ENCODE peak calls at places on chromosomes 16 and 17, in four cellular contexts. One of them, this sample, is unnamed.

GRCh38 chr16:85017151-85017550 is 5.8 kb upstream of the ZDHHC7 start:
- DNase-seq in stomach: no peak
- DNase-seq in IMR-90: peak; percentile 39
- DNase-seq in OCI-LY7: no peak
- DNase-seq in this sample: no peak

GRCh38 chr17:61449707-61450640 is 2.2 kb upstream of the TBX4 start:
- DNase-seq in stomach: no peak
- DNase-seq in IMR-90: no peak
- DNase-seq in OCI-LY7: no peak
- DNase-seq in this sample: no peak

GRCh38 chr17:45345246-45345553 is 28.4 kb upstream of the MAP3K14 start:
- DNase-seq in stomach: no peak
- DNase-seq in IMR-90: no peak
- DNase-seq in OCI-LY7: no peak
- DNase-seq in this sample: no peak

GRCh38 chr16:546909-547770 is 13.1 kb upstream of the PRR35 start:
- DNase-seq in stomach: peak; percentile 78
- DNase-seq in IMR-90: peak; percentile 16
- DNase-seq in OCI-LY7: no peak
- DNase-seq in this sample: peak; percentile 84

GRCh38 chr16:17289671-17290070 is 181.1 kb downstream of the XYLT1 start:
- DNase-seq in stomach: no peak
- DNase-seq in IMR-90: no peak
- DNase-seq in OCI-LY7: no peak
- DNase-seq in this sample: no peak

GRCh38 chr16:61277849-61278248 is 758.4 kb downstream of the CDH8 start:
- DNase-seq in stomach: no peak
- DNase-seq in IMR-90: no peak
- DNase-seq in OCI-LY7: no peak
- DNase-seq in this sample: no peak

GRCh38 chr16:21166561-21166961 is 8.1 kb downstream of the LDAF1 start:
- DNase-seq in stomach: no peak
- DNase-seq in IMR-90: peak; percentile 52
- DNase-seq in OCI-LY7: no peak
- DNase-seq in this sample: no peak

GRCh38 chr17:66228887-66229782 is at the start of gene APOH:
- DNase-seq in stomach: no peak
- DNase-seq in IMR-90: no peak
- DNase-seq in OCI-LY7: no peak
- DNase-seq in this sample: no peak

GRCh38 chr16:3074860-3075545 is 9.6 kb downstream of the IL32 start:
- DNase-seq in stomach: peak; percentile 46
- DNase-seq in IMR-90: no peak
- DNase-seq in OCI-LY7: peak; percentile 83
- DNase-seq in this sample: peak; percentile 76

GRCh38 chr17:15507001-15507400 is 39.6 kb upstream of the CDRT4 start:
- DNase-seq in stomach: no peak
- DNase-seq in IMR-90: no peak
- DNase-seq in OCI-LY7: no peak
- DNase-seq in this sample: no peak

GRCh38 chr17:41723801-41724475 is 10.5 kb downstream of the HAP1 start:
- DNase-seq in stomach: no peak
- DNase-seq in IMR-90: no peak
- DNase-seq in OCI-LY7: no peak
- DNase-seq in this sample: no peak

GRCh38 chr16:66904846-66905632 is 13.6 kb downstream of the CDH16 start:
- DNase-seq in stomach: peak; percentile 37
- DNase-seq in IMR-90: peak; percentile 82
- DNase-seq in OCI-LY7: no peak
- DNase-seq in this sample: no peak

GRCh38 chr16:24701521-24701951 is 27.9 kb upstream of the TNRC6A start:
- DNase-seq in stomach: no peak
- DNase-seq in IMR-90: peak; percentile 51
- DNase-seq in OCI-LY7: no peak
- DNase-seq in this sample: no peak

GRCh38 chr16:67883872-67884261 is 818 bp upstream of the NRN1L start:
- DNase-seq in stomach: peak; percentile 76
- DNase-seq in IMR-90: peak; percentile 26
- DNase-seq in OCI-LY7: peak; percentile 62
- DNase-seq in this sample: peak; percentile 64

GRCh38 chr17:16415031-16415924 is at the start of gene TRPV2:
- DNase-seq in stomach: peak; percentile 60
- DNase-seq in IMR-90: no peak
- DNase-seq in OCI-LY7: peak; percentile 80
- DNase-seq in this sample: peak; percentile 67

GRCh38 chr17:80147035-80147939 is at the start of gene EIF4A3:
- DNase-seq in stomach: peak; percentile 98
- DNase-seq in IMR-90: peak; percentile 99
- DNase-seq in OCI-LY7: peak; percentile 100
- DNase-seq in this sample: peak; percentile 100

DNA sequence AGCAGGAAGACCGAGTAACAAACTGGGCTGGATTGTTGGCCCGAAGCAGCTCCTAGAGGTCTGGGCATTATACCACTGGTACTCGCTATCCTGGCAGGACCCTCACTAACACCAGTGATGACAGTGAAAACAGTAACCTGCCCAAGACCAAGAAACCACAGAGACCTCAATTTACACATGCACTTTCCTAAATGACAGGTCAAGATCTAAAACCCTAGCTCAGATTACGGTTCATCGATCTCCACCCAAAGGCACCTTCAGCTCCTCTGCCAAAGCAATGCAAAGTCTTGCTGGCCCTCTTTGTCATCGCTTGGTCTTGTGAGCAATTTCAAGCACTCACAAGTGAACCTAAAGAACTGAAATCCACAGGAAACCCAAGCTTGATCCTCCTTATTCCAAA is 1.5 kb downstream of the PIP4K2B start:
- DNase-seq in stomach: no peak
- DNase-seq in IMR-90: peak; percentile 18
- DNase-seq in OCI-LY7: no peak
- DNase-seq in this sample: no peak
- H3K4me3 ChIP-seq in stomach: peak overlapping the region; percentile 97
- H3K4me3 ChIP-seq in IMR-90: peak overlapping the region; percentile 61
- H3K4me3 ChIP-seq in OCI-LY7: peak overlapping the region; percentile 97
- H3K4me3 ChIP-seq in this sample: peak overlapping the region; percentile 87

GRCh38 chr17:31692632-31693031 is 166.4 kb downstream of the COPRS start:
- DNase-seq in stomach: no peak
- DNase-seq in IMR-90: no peak
- DNase-seq in OCI-LY7: no peak
- DNase-seq in this sample: no peak
- H3K36me3 ChIP-seq in stomach: no peaks in the 10 kb centered on the region
- H3K36me3 ChIP-seq in IMR-90: no peaks in the 10 kb centered on the region
- H3K36me3 ChIP-seq in OCI-LY7: no peaks in the 10 kb centered on the region
- H3K36me3 ChIP-seq in this sample: no peaks in the 10 kb centered on the region

DNA sequence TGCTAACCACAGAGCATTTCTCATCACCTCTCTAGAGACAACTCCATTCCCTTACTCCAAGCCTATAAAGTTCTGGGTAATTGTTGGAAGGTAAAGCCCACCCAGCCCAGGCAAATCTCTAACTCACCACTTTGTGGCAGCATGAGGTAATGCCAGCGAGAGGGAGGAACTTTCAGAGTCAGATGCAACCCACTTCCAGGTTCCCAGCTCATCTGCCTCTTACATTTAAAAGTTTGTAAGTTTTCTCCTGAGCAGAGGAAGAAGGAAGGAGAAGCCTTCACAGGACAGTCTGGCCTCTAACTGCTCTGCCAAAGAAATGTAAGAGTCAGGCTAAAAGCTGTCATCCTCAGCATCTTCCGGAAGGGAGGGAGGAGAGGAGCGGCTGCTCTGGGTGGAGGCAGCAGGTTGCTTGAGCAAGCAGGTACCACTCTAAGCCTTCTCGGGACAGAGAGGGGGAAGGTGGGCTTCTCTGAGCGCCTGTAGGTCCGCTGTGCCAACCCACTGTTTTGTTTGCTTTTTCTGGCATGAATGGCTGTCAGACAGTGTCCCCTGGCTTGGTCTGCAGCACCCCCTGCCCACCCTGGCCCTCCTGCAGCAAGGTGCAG is 1.0 kb downstream of the ZNF319 start:
- DNase-seq in stomach: no peak
- DNase-seq in IMR-90: peak; percentile 33
- DNase-seq in OCI-LY7: peak; percentile 62
- DNase-seq in this sample: no peak
- TF ChIP-seq CTCF in stomach: no peak
- TF ChIP-seq CTCF in IMR-90: peak; percentile 15
- TF ChIP-seq CTCF in OCI-LY7: peak; percentile 65
- TF ChIP-seq CTCF in this sample: no peak

GRCh38 chr16:89334461-89334860 is 117.0 kb downstream of the ZNF778 start:
- DNase-seq in stomach: no peak
- DNase-seq in IMR-90: no peak
- DNase-seq in OCI-LY7: no peak
- DNase-seq in this sample: no peak
- H3K4me3 ChIP-seq in stomach: no peak overlapping the region
- H3K4me3 ChIP-seq in IMR-90: no peak overlapping the region
- H3K4me3 ChIP-seq in OCI-LY7: no peak overlapping the region
- H3K4me3 ChIP-seq in this sample: no peak overlapping the region

DNA sequence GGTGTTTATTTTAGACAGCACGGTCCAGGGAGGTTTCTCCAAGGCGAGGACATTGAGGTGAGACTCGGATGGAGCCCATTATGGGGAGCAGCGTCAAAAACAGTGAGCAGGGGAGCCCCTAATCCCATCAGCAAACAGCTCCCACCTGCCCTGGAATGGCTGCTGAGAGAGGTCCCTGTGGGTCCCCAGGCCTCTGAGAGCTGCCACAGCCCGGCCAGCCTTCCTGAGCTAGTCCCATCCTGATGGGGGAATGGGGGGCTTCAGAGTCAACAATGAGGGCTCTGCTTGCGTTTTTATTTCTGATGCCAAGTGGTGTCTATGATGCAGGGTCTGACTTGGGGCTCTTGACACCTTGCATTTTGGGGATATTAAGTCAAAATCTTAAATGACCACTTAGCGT is 128.4 kb downstream of the GSG1L start:
- DNase-seq in stomach: no peak
- DNase-seq in IMR-90: no peak
- DNase-seq in OCI-LY7: no peak
- DNase-seq in this sample: no peak
- H3K36me3 ChIP-seq in stomach: no peaks in the 10 kb centered on the region
- H3K36me3 ChIP-seq in IMR-90: no peaks in the 10 kb centered on the region
- H3K36me3 ChIP-seq in OCI-LY7: no peaks in the 10 kb centered on the region
- H3K36me3 ChIP-seq in this sample: no peaks in the 10 kb centered on the region

GRCh38 chr17:8124350-8125195 is 667 bp upstream of the HES7 start:
- DNase-seq in stomach: no peak
- DNase-seq in IMR-90: peak; percentile 36
- DNase-seq in OCI-LY7: peak; percentile 32
- DNase-seq in this sample: no peak
- TF ChIP-seq CTCF in stomach: no peak
- TF ChIP-seq CTCF in IMR-90: no peak
- TF ChIP-seq CTCF in OCI-LY7: no peak
- TF ChIP-seq CTCF in this sample: no peak

GRCh38 chr16:73215482-73216377 is 167.8 kb upstream of the ZFHX3 start:
- DNase-seq in stomach: no peak
- DNase-seq in IMR-90: peak; percentile 83
- DNase-seq in OCI-LY7: no peak
- DNase-seq in this sample: no peak
- H3K4me3 ChIP-seq in stomach: no peak overlapping the region
- H3K4me3 ChIP-seq in IMR-90: no peak overlapping the region
- H3K4me3 ChIP-seq in OCI-LY7: no peak overlapping the region
- H3K4me3 ChIP-seq in this sample: no peak overlapping the region

GRCh38 chr16:54632821-54633220 is 297.8 kb upstream of the IRX5 start:
- DNase-seq in stomach: no peak
- DNase-seq in IMR-90: no peak
- DNase-seq in OCI-LY7: no peak
- DNase-seq in this sample: no peak

GRCh38 chr16:54632322-54632721 is 298.3 kb upstream of the IRX5 start:
- DNase-seq in stomach: no peak
- DNase-seq in IMR-90: no peak
- DNase-seq in OCI-LY7: no peak
- DNase-seq in this sample: no peak

GRCh38 chr16:54630284-54630967 is 300.2 kb upstream of the IRX5 start:
- DNase-seq in stomach: no peak
- DNase-seq in IMR-90: no peak
- DNase-seq in OCI-LY7: no peak
- DNase-seq in this sample: no peak

GRCh38 chr16:54628796-54629625 is 301.7 kb upstream of the IRX5 start:
- DNase-seq in stomach: peak; percentile 89
- DNase-seq in IMR-90: no peak
- DNase-seq in OCI-LY7: no peak
- DNase-seq in this sample: no peak

DNA sequence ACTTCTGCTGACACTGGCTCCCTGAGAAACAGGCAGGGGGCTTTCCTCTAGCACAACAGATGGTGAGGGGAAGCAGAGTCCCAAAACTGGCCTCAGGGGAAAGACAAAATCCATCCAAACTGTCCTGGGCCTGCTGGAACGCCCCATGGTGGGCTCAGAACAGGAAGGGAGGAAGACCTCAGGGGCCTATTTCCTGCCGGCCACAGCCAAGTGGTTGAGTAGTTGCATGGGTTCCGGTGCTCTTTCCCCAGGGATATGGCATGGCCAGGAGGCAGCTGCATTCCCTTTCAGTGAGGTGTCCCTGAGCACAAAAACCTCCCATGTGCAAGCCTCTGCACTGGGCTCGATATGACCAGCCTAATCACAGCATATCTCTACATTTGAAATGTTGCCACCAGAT is 303.0 kb upstream of the IRX5 start:
- DNase-seq in stomach: no peak
- DNase-seq in IMR-90: no peak
- DNase-seq in OCI-LY7: no peak
- DNase-seq in this sample: no peak
- H3K36me3 ChIP-seq in stomach: no peaks in the 10 kb centered on the region
- H3K36me3 ChIP-seq in IMR-90: no peaks in the 10 kb centered on the region
- H3K36me3 ChIP-seq in OCI-LY7: no peaks in the 10 kb centered on the region
- H3K36me3 ChIP-seq in this sample: no peaks in the 10 kb centered on the region

GRCh38 chr17:74646231-74646630 is 22.7 kb upstream of the CD300E start:
- DNase-seq in stomach: no peak
- DNase-seq in IMR-90: no peak
- DNase-seq in OCI-LY7: peak; percentile 61
- DNase-seq in this sample: no peak
- TF ChIP-seq CTCF in stomach: no peak
- TF ChIP-seq CTCF in IMR-90: peak; percentile 4
- TF ChIP-seq CTCF in OCI-LY7: peak; percentile 83
- TF ChIP-seq CTCF in this sample: peak; percentile 53

GRCh38 chr17:82356845-82357355 is 2.1 kb upstream of the TEX19 start:
- DNase-seq in stomach: no peak
- DNase-seq in IMR-90: no peak
- DNase-seq in OCI-LY7: peak; percentile 67
- DNase-seq in this sample: no peak
- H3K4me3 ChIP-seq in stomach: no peak overlapping the region
- H3K4me3 ChIP-seq in IMR-90: no peak overlapping the region
- H3K4me3 ChIP-seq in OCI-LY7: no peak overlapping the region
- H3K4me3 ChIP-seq in this sample: no peak overlapping the region